ENCODE peak calls at places on chromosome 1, in nine cellular contexts. J is uterus; I is NCI-H2107; P is testis; L is head of caudate nucleus; U is glutamatergic neuron; M is GM23338; E is naive thymus-derived CD8-positive, alpha-beta T cell; Z is non-pigmented ciliary epithelial cell. G is an unnamed sample.

GRCh38 chr1:93446837-93447451 is 974 bp upstream of the FNBP1L start:
- DNase-seq in Z (no peak), E (peak), U (no peak), J (no peak), M (peak), L (peak), I (peak), P (peak), G (no peak)

GRCh38 chr1:224569276-224569675 is 46.8 kb upstream of the CNIH3 start:
- DNase-seq in P (no peak), J (no peak), E (no peak), M (no peak), I (no peak), U (no peak), Z (no peak), L (no peak), G (no peak)

GRCh38 chr1:218426343-218426657 is 81.2 kb downstream of the TGFB2 start:
- DNase-seq in L (peak), E (no peak), J (peak), M (no peak), I (no peak), Z (no peak), P (no peak), U (no peak), G (no peak)

GRCh38 chr1:14598007-14598497 is 433 bp upstream of the KAZN start:
- DNase-seq in L (peak), J (no peak), Z (no peak), I (no peak), M (peak), P (no peak), E (no peak), U (peak), G (no peak)

GRCh38 chr1:11764519-11764918 is 2.5 kb downstream of the C1orf167 start:
- DNase-seq in U (no peak), P (no peak), L (no peak), I (no peak), E (no peak), M (no peak), Z (no peak), J (no peak), G (no peak)

GRCh38 chr1:44849575-44850132 is 6.6 kb upstream of the PTCH2 start:
- DNase-seq in J (no peak), Z (no peak), P (no peak), U (no peak), L (no peak), E (no peak), M (no peak), I (no peak), G (no peak)

GRCh38 chr1:201676061-201676644 is 137.2 kb downstream of the NAV1 start:
- DNase-seq in P (peak), U (no peak), E (no peak), Z (no peak), L (no peak), M (peak), J (peak), I (peak), G (no peak)

GRCh38 chr1:167821969-167822685 is 91.8 kb downstream of the ADCY10 start:
- DNase-seq in L (no peak), U (no peak), E (no peak), I (no peak), M (no peak), Z (peak), P (no peak), J (no peak), G (no peak)

GRCh38 chr1:47951026-47951425 is 46.2 kb downstream of the TRABD2B start:
- DNase-seq in Z (no peak), J (no peak), E (no peak), M (no peak), L (peak), P (no peak), U (no peak), I (no peak), G (no peak)

GRCh38 chr1:24739241-24739640 is 6.0 kb upstream of the CLIC4 start:
- DNase-seq in Z (no peak), U (no peak), J (no peak), P (no peak), E (no peak), L (no peak), M (no peak), I (no peak), G (no peak)

GRCh38 chr1:21559788-21560567 is 50.8 kb downstream of the ALPL start:
- DNase-seq in U (no peak), E (no peak), L (no peak), J (no peak), P (no peak), Z (no peak), I (no peak), M (no peak), G (no peak)

GRCh38 chr1:50438945-50439344 is 15.7 kb upstream of the DMRTA2 start:
- DNase-seq in I (no peak), J (no peak), E (no peak), U (no peak), P (no peak), M (peak), Z (no peak), L (no peak), G (no peak)

G was measured in effector CD4-positive, alpha-beta T cell.